ENCODE peak calls at places on chromosomes 3 and 15, in six cellular contexts. V is psoas muscle, R is cardiac muscle cell, P is HCT116, J is fibroblast of lung, I is H9. A is an unnamed sample.

GRCh38 chr3:142027295-142027694 is 122.0 kb downstream of the TFDP2 start:
- DNase-seq in V (no peak), R (peak; percentile 22), P (no peak), J (peak; percentile 18), I (no peak), A (no peak)

GRCh38 chr3:101809178-101810022 is 30.4 kb downstream of the NXPE3 start:
- DNase-seq in V (no peak), R (peak; percentile 69), P (peak; percentile 28), J (peak; percentile 41), I (no peak), A (no peak)

GRCh38 chr3:29683306-29683993 is 402.6 kb downstream of the RBMS3 start:
- DNase-seq in V (no peak), R (peak; percentile 92), P (no peak), J (peak; percentile 83), I (no peak), A (no peak)

GRCh38 chr15:79170256-79170664 is 79.7 kb upstream of the RASGRF1 start:
- DNase-seq in V (peak; percentile 56), R (peak; percentile 20), P (no peak), J (peak; percentile 29), I (no peak), A (peak; percentile 41)

GRCh38 chr3:31094048-31094447 is 199.6 kb upstream of the GADL1 start:
- DNase-seq in V (no peak), R (no peak), P (no peak), J (no peak), I (no peak), A (no peak)

GRCh38 chr3:195060531-195061385 is 210.2 kb downstream of the XXYLT1 start:
- DNase-seq in V (peak; percentile 42), R (no peak), P (no peak), J (no peak), I (no peak), A (no peak)

GRCh38 chr3:22117751-22118346 is 366.8 kb upstream of the ZNF385D start:
- DNase-seq in V (no peak), R (peak; percentile 70), P (peak; percentile 6), J (peak; percentile 45), I (no peak), A (no peak)

GRCh38 chr3:11530153-11530721 is 113.5 kb downstream of the VGLL4 start:
- DNase-seq in V (no peak), R (peak; percentile 97), P (no peak), J (peak; percentile 99), I (no peak), A (peak; percentile 99)

GRCh38 chr15:67945951-67946700 is 106.3 kb upstream of the RNU6-1 start:
- DNase-seq in V (no peak), R (peak; percentile 64), P (no peak), J (peak; percentile 37), I (peak; percentile 91), A (no peak)

GRCh38 chr15:68795298-68795848 is 25.3 kb downstream of the ANP32A start:
- DNase-seq in V (peak; percentile 94), R (peak; percentile 80), P (no peak), J (peak; percentile 84), I (peak; percentile 94), A (peak; percentile 86)

GRCh38 chr3:123884258-123884831 is at the start of gene MYLK:
- DNase-seq in V (peak; percentile 86), R (peak; percentile 94), P (peak; percentile 61), J (peak; percentile 98), I (peak; percentile 98), A (no peak)

GRCh38 chr3:159620873-159621272 is 367.8 kb upstream of the IL12A start:
- DNase-seq in V (no peak), R (peak; percentile 34), P (peak; percentile 35), J (peak; percentile 87), I (no peak), A (peak; percentile 37)

GRCh38 chr15:100718075-100718980 is 115.9 kb downstream of the ASB7 start:
- DNase-seq in V (no peak), R (no peak), P (no peak), J (no peak), I (peak; percentile 11), A (no peak)

GRCh38 chr3:71074416-71074815 is 509.1 kb downstream of the FOXP1 start:
- DNase-seq in V (no peak), R (no peak), P (no peak), J (peak; percentile 45), I (no peak), A (no peak)

GRCh38 chr3:16200411-16200810 is 25.9 kb downstream of the GALNT15 start:
- DNase-seq in V (no peak), R (no peak), P (no peak), J (peak; percentile 79), I (no peak), A (peak; percentile 54)

GRCh38 chr3:106688463-106688862 is 688.8 kb upstream of the CCDC54 start:
- DNase-seq in V (no peak), R (peak; percentile 92), P (no peak), J (peak; percentile 92), I (no peak), A (peak; percentile 67)

GRCh38 chr3:9820944-9821343 is 10.9 kb downstream of the TTLL3 start:
- DNase-seq in V (no peak), R (peak; percentile 41), P (no peak), J (peak; percentile 21), I (peak; percentile 55), A (no peak)

GRCh38 chr3:70360985-70361384 is 48.5 kb upstream of the MDFIC2 start:
- DNase-seq in V (no peak), R (peak; percentile 27), P (no peak), J (peak; percentile 23), I (no peak), A (no peak)

GRCh38 chr3:130243808-130244207 is 101.7 kb upstream of the COL6A5 start:
- DNase-seq in V (no peak), R (no peak), P (no peak), J (no peak), I (no peak), A (no peak)

GRCh38 chr15:80970018-80970657 is 19.5 kb downstream of the MESD start:
- DNase-seq in V (no peak), R (peak; percentile 78), P (peak; percentile 39), J (no peak), I (no peak), A (no peak)

GRCh38 chr3:131537531-131537930 is 34.8 kb upstream of the MRPL3 start:
- DNase-seq in V (no peak), R (no peak), P (no peak), J (no peak), I (no peak), A (no peak)

GRCh38 chr15:58632789-58633188 is 116.7 kb downstream of the ADAM10 start:
- DNase-seq in V (no peak), R (peak; percentile 57), P (no peak), J (peak; percentile 61), I (no peak), A (no peak)
- H3K27ac ChIP-seq in V (no peak overlapping the region), R (no peak overlapping the region), P (no peak overlapping the region), J (no peak overlapping the region), I (no peak overlapping the region), A (no peak overlapping the region)

DNA sequence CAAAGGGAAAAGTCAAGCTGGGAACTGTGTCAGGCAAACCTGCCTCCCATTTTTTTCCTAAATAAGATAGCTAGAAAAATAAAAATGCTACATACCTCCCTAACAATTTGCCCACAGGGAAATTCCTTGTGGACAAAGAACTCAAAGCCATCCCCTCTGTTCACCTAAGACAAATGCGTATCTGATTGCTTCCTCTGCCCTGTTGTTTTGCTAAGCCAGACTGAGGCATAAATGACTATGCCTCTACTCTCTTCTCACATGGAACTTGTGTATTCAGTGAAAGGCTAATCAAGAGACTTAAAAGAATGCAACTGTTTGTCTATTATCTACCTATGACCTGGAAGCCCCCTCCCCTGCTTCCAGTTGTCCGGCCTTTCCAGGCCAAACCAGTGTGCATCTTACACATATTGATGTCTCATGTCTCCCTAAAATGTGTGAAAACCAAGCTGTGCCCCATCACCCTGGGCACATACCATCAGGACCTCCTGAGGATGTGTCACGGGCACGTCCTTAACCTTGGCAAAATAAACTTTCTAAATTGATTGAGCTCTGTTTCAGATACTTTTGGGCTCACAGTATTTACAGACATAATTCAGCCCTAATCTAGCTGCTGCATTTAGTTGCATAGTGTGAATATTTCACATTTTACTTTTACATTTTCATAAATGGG is 15.8 kb downstream of the CHD2 start:
- DNase-seq in V (no peak), R (no peak), P (no peak), J (peak; percentile 90), I (no peak), A (no peak)
- H3K27ac ChIP-seq in V (peak overlapping the region; percentile 95), R (peak overlapping the region; percentile 89), P (peak overlapping the region; percentile 87), J (no peak overlapping the region), I (peak overlapping the region; percentile 44), A (peak overlapping the region; percentile 90)

DNA sequence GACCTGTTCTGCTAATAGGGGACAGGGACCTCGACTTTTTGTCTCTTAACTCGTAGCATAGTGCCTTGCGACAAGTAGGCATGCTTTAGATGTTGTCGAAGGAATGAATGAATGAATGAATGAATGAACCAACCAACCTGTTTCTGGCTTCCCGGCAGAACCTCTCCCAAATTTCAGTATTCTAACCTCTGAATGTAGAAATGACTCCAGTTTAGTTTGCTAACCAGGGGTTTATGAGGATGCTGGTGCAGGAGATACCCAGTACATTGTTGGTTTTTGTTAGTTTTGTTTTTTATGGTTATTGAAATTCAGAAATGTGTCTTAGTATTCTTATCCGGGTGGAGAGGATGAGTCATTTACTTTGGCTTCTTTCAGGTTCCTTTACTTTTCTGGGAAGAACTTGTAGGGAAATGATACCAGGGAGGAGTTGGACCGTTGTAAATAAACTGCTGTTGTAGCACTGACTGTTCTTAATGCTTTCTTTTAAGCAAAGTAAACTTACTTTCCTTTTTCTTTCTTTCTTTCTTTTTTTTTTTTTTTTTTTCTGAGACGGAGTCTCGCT is 29.6 kb upstream of the EHHADH start:
- DNase-seq in V (no peak), R (peak; percentile 23), P (peak; percentile 4), J (peak; percentile 52), I (no peak), A (no peak)
- H3K27ac ChIP-seq in V (no peak overlapping the region), R (no peak overlapping the region), P (peak overlapping the region; percentile 44), J (peak overlapping the region; percentile 87), I (no peak overlapping the region), A (peak overlapping the region; percentile 62)

DNA sequence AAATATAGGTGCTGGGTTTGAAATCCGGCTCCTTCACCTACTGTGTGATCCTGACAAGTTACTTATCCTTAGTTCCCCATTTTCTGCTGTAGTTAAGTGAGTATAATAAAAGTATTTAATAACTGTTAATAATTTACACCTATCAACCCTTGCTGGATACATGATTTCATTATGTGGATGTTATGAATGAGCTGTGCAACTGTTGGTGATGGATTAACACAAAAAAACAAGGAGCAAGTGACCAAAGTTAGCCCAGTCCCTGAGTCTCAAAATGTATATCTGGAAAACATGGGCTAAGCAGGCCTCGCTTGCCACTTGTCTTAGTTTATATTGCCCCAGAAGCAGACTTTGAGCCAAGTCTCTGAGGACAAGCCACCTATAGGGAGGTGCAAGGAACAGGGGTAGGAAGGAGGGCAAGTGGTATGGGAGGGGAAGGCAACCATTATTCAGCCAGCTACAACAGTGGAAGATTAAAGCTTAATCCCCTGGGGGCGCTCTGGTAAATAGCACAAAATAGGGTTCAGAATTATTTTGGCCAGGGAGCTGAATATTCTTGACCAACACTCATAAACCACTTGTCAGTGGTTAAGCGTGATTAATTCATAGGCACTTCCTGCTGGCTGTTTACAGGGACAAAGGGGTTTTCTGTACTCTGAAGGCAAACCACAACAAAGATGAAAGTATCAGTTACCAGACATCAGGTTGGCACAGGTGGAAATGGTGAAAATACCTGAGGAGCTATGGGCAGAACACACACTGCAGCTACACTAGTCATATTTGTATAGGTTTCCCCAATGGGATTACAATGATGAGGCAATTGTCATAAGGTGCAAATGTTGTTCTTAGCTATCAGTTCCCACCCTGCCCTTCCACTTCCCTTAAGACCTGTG is 76.2 kb downstream of the TRIM42 start:
- DNase-seq in V (no peak), R (no peak), P (no peak), J (peak; percentile 16), I (no peak), A (peak; percentile 83)
- H3K27ac ChIP-seq in V (no peak overlapping the region), R (no peak overlapping the region), P (no peak overlapping the region), J (no peak overlapping the region), I (no peak overlapping the region), A (no peak overlapping the region)